ENCODE peak calls at places on chromosome 12, in five cellular contexts. Q is sigmoid colon, X is DND-41, R is cardiac muscle cell, S is HepG2. U is an unnamed sample. For H3K4me1 and H3K9me3, the result is how much of the 10 kb centered on the place peaks cover.

GRCh38 chr12:58302487-58303011 is 361.2 kb downstream of the ATP23 start:
- DNase-seq in S (no peak), Q (no peak), X (no peak), R (no peak), U (no peak)

GRCh38 chr12:89770391-89770790 is 61.8 kb upstream of the ATP2B1 start:
- DNase-seq in Q (no peak), S (no peak), X (peak), R (no peak), U (no peak)

GRCh38 chr12:116319316-116319715 is 41.8 kb upstream of the MED13L start:
- DNase-seq in X (no peak), Q (no peak), R (no peak), S (no peak), U (no peak)

GRCh38 chr12:83958997-83959396 is 953.6 kb downstream of the SLC6A15 start:
- DNase-seq in X (no peak), R (no peak), S (no peak), Q (no peak), U (no peak)

GRCh38 chr12:65122661-65123060 is 1.6 kb upstream of the WIF1 start:
- DNase-seq in S (no peak), R (no peak), Q (no peak), X (no peak), U (no peak)

GRCh38 chr12:21330682-21331253 is 3.9 kb downstream of the SLCO1A2 start:
- DNase-seq in S (no peak), X (no peak), Q (no peak), R (no peak), U (no peak)

GRCh38 chr12:103725398-103725797 is 115.6 kb downstream of the NT5DC3 start:
- DNase-seq in Q (no peak), R (no peak), X (no peak), S (no peak), U (no peak)

GRCh38 chr12:30691122-30691879 is 4.4 kb downstream of the IPO8 start:
- DNase-seq in Q (peak), R (peak), X (no peak), S (peak), U (no peak)

GRCh38 chr12:130458341-130458740 is 120.7 kb downstream of the PIWIL1 start:
- DNase-seq in X (no peak), Q (no peak), R (no peak), S (no peak), U (no peak)

GRCh38 chr12:71125949-71126348 is 31.9 kb downstream of the TSPAN8 start:
- DNase-seq in X (no peak), Q (no peak), R (no peak), S (no peak), U (no peak)

GRCh38 chr12:53758081-53758769 is 6.4 kb upstream of the CISTR start:
- DNase-seq in R (no peak), Q (no peak), X (no peak), S (no peak), U (no peak)

GRCh38 chr12:64650762-64651161 is 40.5 kb downstream of the RASSF3 start:
- DNase-seq in Q (no peak), S (no peak), X (no peak), R (peak), U (no peak)

GRCh38 chr12:27548301-27549199 is 24.5 kb downstream of the PPFIBP1 start:
- DNase-seq in S (peak), R (no peak), X (no peak), Q (no peak), U (no peak)

GRCh38 chr12:27550653-27550975 is 26.6 kb downstream of the PPFIBP1 start:
- DNase-seq in R (no peak), Q (no peak), S (no peak), X (no peak), U (no peak)

GRCh38 chr12:27551172-27551840 is 27.3 kb downstream of the PPFIBP1 start:
- DNase-seq in Q (no peak), S (no peak), R (peak), X (no peak), U (no peak)

GRCh38 chr12:27549231-27549800 is 25.3 kb downstream of the PPFIBP1 start:
- DNase-seq in X (no peak), Q (no peak), R (no peak), S (peak), U (no peak)

GRCh38 chr12:27549801-27550652 is 26.0 kb downstream of the PPFIBP1 start:
- DNase-seq in S (peak), R (peak), Q (peak), X (no peak), U (no peak)
- H3K4me1 ChIP-seq in S (half or more), R (under half), Q (half or more), X (under half), U (under half)

DNA sequence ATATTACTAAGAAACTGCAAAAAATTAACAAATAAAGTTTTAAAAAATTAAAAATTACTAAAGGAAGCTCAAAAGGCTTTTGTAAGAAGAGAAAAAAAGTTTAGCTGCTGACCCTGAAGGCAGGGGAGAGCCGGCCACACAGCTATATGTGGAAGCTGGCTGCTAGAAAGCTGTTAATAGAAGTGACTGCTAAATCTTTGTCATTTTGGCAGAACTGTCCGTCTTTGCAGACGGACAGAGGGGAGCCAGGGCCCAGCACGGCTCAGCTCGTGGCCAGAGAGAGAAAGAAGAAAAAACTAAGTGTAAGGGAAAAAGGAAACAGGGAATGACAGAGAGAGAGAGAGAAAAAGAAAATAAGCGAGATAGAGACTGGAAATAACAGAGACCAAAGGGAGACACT is 27.9 kb downstream of the PRMT8 start:
- DNase-seq in S (no peak), X (no peak), Q (no peak), R (no peak), U (no peak)
- H3K9me3 ChIP-seq in S (under half), X (under half), Q (under half), R (under half), U (under half)

GRCh38 chr12:124764451-124764850 is 99.2 kb downstream of the SCARB1 start:
- DNase-seq in X (peak), Q (no peak), R (no peak), S (no peak), U (no peak)
- H3K27ac ChIP-seq in X (no peak), Q (peak), R (no peak), S (no peak), U (no peak)

GRCh38 chr12:124503305-124503704 is 64.1 kb downstream of the NCOR2 start:
- DNase-seq in R (no peak), X (no peak), S (no peak), Q (no peak), U (no peak)
- H3K4me1 ChIP-seq in R (under half), X (under half), S (under half), Q (half or more), U (under half)

GRCh38 chr12:105428793-105429192 is 98.3 kb downstream of the C12orf75 start:
- DNase-seq in R (no peak), S (no peak), X (no peak), Q (no peak), U (no peak)
- H3K9me3 ChIP-seq in R (under half), S (under half), X (under half), Q (under half), U (under half)

GRCh38 chr12:120563495-120563894 is 17.7 kb downstream of the POP5 start:
- DNase-seq in Q (peak), S (no peak), X (no peak), R (no peak), U (no peak)

DNA sequence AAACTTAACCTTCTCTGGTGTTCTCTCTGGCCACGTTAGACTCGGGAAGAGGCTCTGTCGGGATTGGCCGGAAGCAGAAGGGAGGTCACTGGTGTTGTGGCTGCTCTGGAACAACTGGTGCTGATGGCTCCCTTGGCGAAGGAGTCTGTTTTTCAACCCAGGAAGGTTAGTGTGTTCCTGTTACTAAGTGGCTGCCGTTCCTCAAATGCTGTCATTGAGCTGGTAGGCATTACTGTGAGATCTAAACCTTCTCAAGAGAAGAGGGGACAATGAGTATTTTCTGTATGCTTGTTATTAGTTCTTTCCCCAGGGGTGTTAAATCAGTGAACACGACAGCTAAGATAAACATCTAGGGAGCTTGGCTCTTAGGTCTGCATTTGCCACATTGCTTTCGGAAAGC is 18.3 kb downstream of the POP5 start:
- DNase-seq in X (no peak), S (no peak), Q (peak), R (no peak), U (no peak)
- H3K27ac ChIP-seq in X (no peak), S (no peak), Q (peak), R (peak), U (no peak)

GRCh38 chr12:108833355-108833733 is 24.0 kb downstream of the SSH1 start:
- DNase-seq in X (no peak), R (peak), S (no peak), Q (no peak), U (no peak)
- H3K4me1 ChIP-seq in X (under half), R (under half), S (under half), Q (half or more), U (under half)

GRCh38 chr12:133233993-133234564 is 1.6 kb downstream of the ANHX start:
- DNase-seq in S (no peak), Q (no peak), R (no peak), X (no peak), U (no peak)
- H3K9me3 ChIP-seq in S (half or more), Q (under half), R (under half), X (under half), U (under half)

DNA sequence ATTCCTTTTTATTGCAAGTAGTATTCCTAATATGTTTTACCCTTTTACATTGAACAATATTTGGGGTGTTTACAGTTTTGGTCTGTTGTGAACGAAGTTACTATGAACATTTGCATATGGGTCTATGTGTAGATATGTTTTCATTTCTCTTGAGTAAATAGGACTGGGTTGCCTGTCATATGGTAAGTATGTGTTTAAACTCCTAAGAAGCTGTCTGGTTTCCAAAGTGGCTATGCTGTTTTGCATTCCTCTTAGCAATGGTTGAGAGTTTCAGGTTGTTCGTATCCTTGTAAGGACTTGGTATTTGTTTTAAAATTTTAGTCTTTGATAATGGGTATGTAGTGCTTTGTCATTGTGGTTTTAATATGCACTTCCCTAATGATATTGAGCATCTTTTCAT is 6.3 kb downstream of the METAP2 start:
- DNase-seq in S (no peak), R (no peak), Q (no peak), X (no peak), U (no peak)
- H3K27ac ChIP-seq in S (no peak), R (no peak), Q (no peak), X (no peak), U (no peak)

DNA sequence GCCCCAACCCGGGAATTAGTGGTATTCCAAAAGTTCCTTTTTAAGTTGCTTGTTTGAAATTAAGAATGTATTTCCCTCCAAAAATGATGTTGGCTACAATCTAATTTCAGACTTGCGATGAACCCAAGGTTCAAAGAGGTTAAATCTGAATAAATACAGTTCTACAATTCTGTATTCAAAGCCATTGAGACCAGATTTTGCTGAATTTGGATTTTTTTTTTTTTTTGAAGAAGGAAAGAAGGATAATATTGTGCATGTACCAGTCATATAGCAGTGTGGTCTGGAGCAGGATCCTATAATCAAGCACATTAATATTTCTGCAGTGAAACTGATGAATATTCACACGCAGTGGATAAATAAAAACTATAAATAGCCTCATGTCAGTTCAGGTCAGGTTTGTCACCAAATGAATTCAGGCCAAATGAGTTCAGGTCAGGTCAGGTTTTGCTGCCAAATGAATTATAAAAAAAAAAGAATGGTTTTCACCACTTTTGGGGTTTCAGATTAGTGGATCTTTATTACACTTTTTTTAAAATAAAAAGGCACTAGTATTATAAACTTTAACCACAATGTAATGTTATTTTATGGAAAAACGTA is 69.5 kb downstream of the CRADD start:
- DNase-seq in S (no peak), R (no peak), X (no peak), Q (no peak), U (no peak)
- H3K4me1 ChIP-seq in S (under half), R (under half), X (half or more), Q (under half), U (under half)

U was measured in CD8-positive, alpha-beta memory T cell.